ENCODE peak calls at places on chromosomes 1 and 21, in nine cellular contexts. One of them, this sample, is unnamed.
A peak's percentile ranks its signal among the peaks of the same experiment; 100 is the strongest.

GRCh38 chr21:32757804-32758203 is 13.8 kb downstream of the PAXBP1 start:
- DNase-seq in sigmoid colon: no peak
- DNase-seq in fibroblast of lung: no peak
- DNase-seq in A549: no peak
- DNase-seq in PC-3: no peak
- DNase-seq in WTC11: no peak
- DNase-seq in CD8-positive, alpha-beta T cell: no peak
- DNase-seq in RWPE1: no peak
- DNase-seq in lower lobe of right lung: no peak
- DNase-seq in this sample: no peak

GRCh38 chr1:71473331-71473730 is 392.5 kb upstream of the ZRANB2 start:
- DNase-seq in sigmoid colon: no peak
- DNase-seq in fibroblast of lung: no peak
- DNase-seq in A549: no peak
- DNase-seq in PC-3: no peak
- DNase-seq in WTC11: no peak
- DNase-seq in CD8-positive, alpha-beta T cell: no peak
- DNase-seq in RWPE1: no peak
- DNase-seq in lower lobe of right lung: no peak
- DNase-seq in this sample: no peak

GRCh38 chr1:205689479-205689878 is 9.2 kb upstream of the SLC45A3 start:
- DNase-seq in sigmoid colon: no peak
- DNase-seq in fibroblast of lung: no peak
- DNase-seq in A549: no peak
- DNase-seq in PC-3: no peak
- DNase-seq in WTC11: no peak
- DNase-seq in CD8-positive, alpha-beta T cell: no peak
- DNase-seq in RWPE1: no peak
- DNase-seq in lower lobe of right lung: no peak
- DNase-seq in this sample: peak; percentile 19

GRCh38 chr1:245871881-245872280 is 635.2 kb downstream of the SMYD3 start:
- DNase-seq in sigmoid colon: no peak
- DNase-seq in fibroblast of lung: no peak
- DNase-seq in A549: no peak
- DNase-seq in PC-3: no peak
- DNase-seq in WTC11: no peak
- DNase-seq in CD8-positive, alpha-beta T cell: no peak
- DNase-seq in RWPE1: no peak
- DNase-seq in lower lobe of right lung: no peak
- DNase-seq in this sample: no peak

GRCh38 chr1:39539252-39539790 is 37.3 kb downstream of the PABPC4 start:
- DNase-seq in sigmoid colon: peak; percentile 86
- DNase-seq in fibroblast of lung: peak; percentile 79
- DNase-seq in A549: peak; percentile 63
- DNase-seq in PC-3: peak; percentile 72
- DNase-seq in WTC11: peak; percentile 72
- DNase-seq in CD8-positive, alpha-beta T cell: peak; percentile 23
- DNase-seq in RWPE1: peak; percentile 67
- DNase-seq in lower lobe of right lung: peak; percentile 63
- DNase-seq in this sample: no peak

GRCh38 chr1:201461783-201462441 is 7.1 kb downstream of the PHLDA3 start:
- DNase-seq in sigmoid colon: peak; percentile 96
- DNase-seq in fibroblast of lung: peak; percentile 99
- DNase-seq in A549: peak; percentile 90
- DNase-seq in PC-3: peak; percentile 100
- DNase-seq in WTC11: no peak
- DNase-seq in CD8-positive, alpha-beta T cell: no peak
- DNase-seq in RWPE1: peak; percentile 98
- DNase-seq in lower lobe of right lung: peak; percentile 86
- DNase-seq in this sample: peak; percentile 97

GRCh38 chr21:37257967-37258877 is 8.9 kb downstream of the VPS26C start:
- DNase-seq in sigmoid colon: peak; percentile 76
- DNase-seq in fibroblast of lung: peak; percentile 56
- DNase-seq in A549: peak; percentile 84
- DNase-seq in PC-3: peak; percentile 60
- DNase-seq in WTC11: peak; percentile 75
- DNase-seq in CD8-positive, alpha-beta T cell: peak; percentile 61
- DNase-seq in RWPE1: peak; percentile 67
- DNase-seq in lower lobe of right lung: peak; percentile 65
- DNase-seq in this sample: no peak

GRCh38 chr1:204565617-204566582 is 49.7 kb downstream of the MDM4 start:
- DNase-seq in sigmoid colon: peak; percentile 79
- DNase-seq in fibroblast of lung: peak; percentile 78
- DNase-seq in A549: peak; percentile 82
- DNase-seq in PC-3: peak; percentile 96
- DNase-seq in WTC11: peak; percentile 40
- DNase-seq in CD8-positive, alpha-beta T cell: peak; percentile 34
- DNase-seq in RWPE1: peak; percentile 95
- DNase-seq in lower lobe of right lung: no peak
- DNase-seq in this sample: no peak

GRCh38 chr1:72568113-72568512 is 285.8 kb upstream of the NEGR1 start:
- DNase-seq in sigmoid colon: no peak
- DNase-seq in fibroblast of lung: no peak
- DNase-seq in A549: no peak
- DNase-seq in PC-3: no peak
- DNase-seq in WTC11: no peak
- DNase-seq in CD8-positive, alpha-beta T cell: no peak
- DNase-seq in RWPE1: no peak
- DNase-seq in lower lobe of right lung: no peak
- DNase-seq in this sample: no peak

GRCh38 chr1:110620250-110620615 is 14.1 kb upstream of the KCNA2 start:
- DNase-seq in sigmoid colon: no peak
- DNase-seq in fibroblast of lung: no peak
- DNase-seq in A549: no peak
- DNase-seq in PC-3: no peak
- DNase-seq in WTC11: no peak
- DNase-seq in CD8-positive, alpha-beta T cell: no peak
- DNase-seq in RWPE1: no peak
- DNase-seq in lower lobe of right lung: no peak
- DNase-seq in this sample: no peak

GRCh38 chr21:34805157-34805556 is 136.4 kb downstream of the CLIC6 start:
- DNase-seq in sigmoid colon: no peak
- DNase-seq in fibroblast of lung: no peak
- DNase-seq in A549: no peak
- DNase-seq in PC-3: no peak
- DNase-seq in WTC11: no peak
- DNase-seq in CD8-positive, alpha-beta T cell: no peak
- DNase-seq in RWPE1: no peak
- DNase-seq in lower lobe of right lung: no peak
- DNase-seq in this sample: no peak

GRCh38 chr21:20943476-20944085 is 54.6 kb upstream of the NCAM2 start:
- DNase-seq in sigmoid colon: no peak
- DNase-seq in fibroblast of lung: no peak
- DNase-seq in A549: no peak
- DNase-seq in PC-3: no peak
- DNase-seq in WTC11: no peak
- DNase-seq in CD8-positive, alpha-beta T cell: no peak
- DNase-seq in RWPE1: no peak
- DNase-seq in lower lobe of right lung: no peak
- DNase-seq in this sample: no peak

GRCh38 chr1:165124772-165125171 is 231.7 kb downstream of the LMX1A start:
- DNase-seq in sigmoid colon: no peak
- DNase-seq in fibroblast of lung: no peak
- DNase-seq in A549: no peak
- DNase-seq in PC-3: peak; percentile 76
- DNase-seq in WTC11: no peak
- DNase-seq in CD8-positive, alpha-beta T cell: no peak
- DNase-seq in RWPE1: no peak
- DNase-seq in lower lobe of right lung: no peak
- DNase-seq in this sample: no peak

GRCh38 chr21:16767201-16767600 is 745.6 kb upstream of the CXADR start:
- DNase-seq in sigmoid colon: no peak
- DNase-seq in fibroblast of lung: no peak
- DNase-seq in A549: no peak
- DNase-seq in PC-3: no peak
- DNase-seq in WTC11: no peak
- DNase-seq in CD8-positive, alpha-beta T cell: no peak
- DNase-seq in RWPE1: no peak
- DNase-seq in lower lobe of right lung: no peak
- DNase-seq in this sample: no peak

GRCh38 chr1:93746423-93746822 is 64.8 kb upstream of the BCAR3 start:
- DNase-seq in sigmoid colon: no peak
- DNase-seq in fibroblast of lung: no peak
- DNase-seq in A549: no peak
- DNase-seq in PC-3: no peak
- DNase-seq in WTC11: no peak
- DNase-seq in CD8-positive, alpha-beta T cell: no peak
- DNase-seq in RWPE1: no peak
- DNase-seq in lower lobe of right lung: no peak
- DNase-seq in this sample: no peak

GRCh38 chr1:93749487-93749886 is 67.8 kb upstream of the BCAR3 start:
- DNase-seq in sigmoid colon: no peak
- DNase-seq in fibroblast of lung: no peak
- DNase-seq in A549: no peak
- DNase-seq in PC-3: peak; percentile 43
- DNase-seq in WTC11: no peak
- DNase-seq in CD8-positive, alpha-beta T cell: no peak
- DNase-seq in RWPE1: no peak
- DNase-seq in lower lobe of right lung: no peak
- DNase-seq in this sample: no peak

GRCh38 chr1:93750946-93751345 is 69.3 kb upstream of the BCAR3 start:
- DNase-seq in sigmoid colon: no peak
- DNase-seq in fibroblast of lung: no peak
- DNase-seq in A549: no peak
- DNase-seq in PC-3: no peak
- DNase-seq in WTC11: no peak
- DNase-seq in CD8-positive, alpha-beta T cell: no peak
- DNase-seq in RWPE1: no peak
- DNase-seq in lower lobe of right lung: no peak
- DNase-seq in this sample: no peak

GRCh38 chr1:93751391-93752250 is 70.0 kb upstream of the BCAR3 start:
- DNase-seq in sigmoid colon: peak; percentile 76
- DNase-seq in fibroblast of lung: no peak
- DNase-seq in A549: no peak
- DNase-seq in PC-3: no peak
- DNase-seq in WTC11: no peak
- DNase-seq in CD8-positive, alpha-beta T cell: no peak
- DNase-seq in RWPE1: no peak
- DNase-seq in lower lobe of right lung: no peak
- DNase-seq in this sample: no peak

GRCh38 chr1:93749894-93750301 is 68.3 kb upstream of the BCAR3 start:
- DNase-seq in sigmoid colon: no peak
- DNase-seq in fibroblast of lung: no peak
- DNase-seq in A549: peak; percentile 42
- DNase-seq in PC-3: peak; percentile 66
- DNase-seq in WTC11: peak; percentile 41
- DNase-seq in CD8-positive, alpha-beta T cell: no peak
- DNase-seq in RWPE1: no peak
- DNase-seq in lower lobe of right lung: no peak
- DNase-seq in this sample: no peak
- TF ChIP-seq CTCF in sigmoid colon: no peak
- TF ChIP-seq CTCF in fibroblast of lung: peak; percentile 24
- TF ChIP-seq CTCF in A549: no peak
- TF ChIP-seq CTCF in PC-3: peak; percentile 59
- TF ChIP-seq CTCF in WTC11: no peak
- TF ChIP-seq CTCF in CD8-positive, alpha-beta T cell: no peak
- TF ChIP-seq CTCF in RWPE1: no peak
- TF ChIP-seq CTCF in lower lobe of right lung: peak; percentile 44
- TF ChIP-seq CTCF in this sample: peak; percentile 50

DNA sequence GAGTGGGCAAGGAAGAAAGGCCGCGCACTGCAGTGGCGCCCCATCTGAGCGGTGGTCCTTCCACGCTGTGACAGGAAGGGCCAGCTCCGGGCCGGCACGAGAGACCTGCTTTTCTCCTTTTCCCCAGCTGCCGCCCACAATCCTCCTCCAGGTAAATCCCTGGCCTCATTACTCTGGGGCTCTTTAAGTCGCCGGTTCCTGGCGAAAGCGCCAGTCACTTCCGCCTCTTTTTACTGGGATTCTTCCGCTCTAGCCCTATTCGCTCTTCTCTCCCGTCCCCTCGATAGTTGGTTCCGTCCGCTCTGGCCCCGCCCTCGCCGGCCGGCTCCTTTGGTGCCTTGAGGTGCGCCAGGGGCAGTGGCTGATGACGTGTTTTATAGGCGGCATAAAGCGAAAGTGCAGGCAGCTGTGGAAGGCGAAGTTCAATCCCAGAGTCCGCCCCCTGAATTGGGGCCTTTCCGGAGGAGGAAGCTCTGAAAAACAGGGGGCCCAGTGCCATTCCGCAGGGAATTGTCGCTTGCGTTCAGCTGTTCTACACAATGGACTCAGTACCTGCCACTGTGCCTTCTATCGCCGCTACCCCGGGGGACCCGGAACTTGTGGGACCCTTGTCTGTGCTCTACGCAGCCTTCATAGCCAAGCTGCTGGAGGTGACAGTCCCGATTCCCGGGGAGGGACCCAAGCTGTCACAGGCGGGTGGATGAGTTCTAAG is 26.2 kb downstream of the MIA3 start:
- DNase-seq in sigmoid colon: peak; percentile 98
- DNase-seq in fibroblast of lung: peak; percentile 99
- DNase-seq in A549: peak; percentile 99
- DNase-seq in PC-3: peak; percentile 100
- DNase-seq in WTC11: peak; percentile 99
- DNase-seq in CD8-positive, alpha-beta T cell: peak; percentile 94
- DNase-seq in RWPE1: peak; percentile 94
- DNase-seq in lower lobe of right lung: peak; percentile 98
- DNase-seq in this sample: peak; percentile 98
- TF ChIP-seq CTCF in sigmoid colon: no peak
- TF ChIP-seq CTCF in fibroblast of lung: no peak
- TF ChIP-seq CTCF in A549: no peak
- TF ChIP-seq CTCF in PC-3: no peak
- TF ChIP-seq CTCF in WTC11: no peak
- TF ChIP-seq CTCF in CD8-positive, alpha-beta T cell: no peak
- TF ChIP-seq CTCF in RWPE1: no peak
- TF ChIP-seq CTCF in lower lobe of right lung: no peak
- TF ChIP-seq CTCF in this sample: peak; percentile 24

GRCh38 chr1:6448749-6449631 is 17.0 kb downstream of the TNFRSF25 start:
- DNase-seq in sigmoid colon: no peak
- DNase-seq in fibroblast of lung: no peak
- DNase-seq in A549: no peak
- DNase-seq in PC-3: peak; percentile 33
- DNase-seq in WTC11: peak; percentile 73
- DNase-seq in CD8-positive, alpha-beta T cell: no peak
- DNase-seq in RWPE1: no peak
- DNase-seq in lower lobe of right lung: no peak
- DNase-seq in this sample: no peak
- TF ChIP-seq CTCF in sigmoid colon: no peak
- TF ChIP-seq CTCF in fibroblast of lung: no peak
- TF ChIP-seq CTCF in A549: no peak
- TF ChIP-seq CTCF in PC-3: no peak
- TF ChIP-seq CTCF in WTC11: no peak
- TF ChIP-seq CTCF in CD8-positive, alpha-beta T cell: no peak
- TF ChIP-seq CTCF in RWPE1: no peak
- TF ChIP-seq CTCF in lower lobe of right lung: no peak
- TF ChIP-seq CTCF in this sample: peak; percentile 34

DNA sequence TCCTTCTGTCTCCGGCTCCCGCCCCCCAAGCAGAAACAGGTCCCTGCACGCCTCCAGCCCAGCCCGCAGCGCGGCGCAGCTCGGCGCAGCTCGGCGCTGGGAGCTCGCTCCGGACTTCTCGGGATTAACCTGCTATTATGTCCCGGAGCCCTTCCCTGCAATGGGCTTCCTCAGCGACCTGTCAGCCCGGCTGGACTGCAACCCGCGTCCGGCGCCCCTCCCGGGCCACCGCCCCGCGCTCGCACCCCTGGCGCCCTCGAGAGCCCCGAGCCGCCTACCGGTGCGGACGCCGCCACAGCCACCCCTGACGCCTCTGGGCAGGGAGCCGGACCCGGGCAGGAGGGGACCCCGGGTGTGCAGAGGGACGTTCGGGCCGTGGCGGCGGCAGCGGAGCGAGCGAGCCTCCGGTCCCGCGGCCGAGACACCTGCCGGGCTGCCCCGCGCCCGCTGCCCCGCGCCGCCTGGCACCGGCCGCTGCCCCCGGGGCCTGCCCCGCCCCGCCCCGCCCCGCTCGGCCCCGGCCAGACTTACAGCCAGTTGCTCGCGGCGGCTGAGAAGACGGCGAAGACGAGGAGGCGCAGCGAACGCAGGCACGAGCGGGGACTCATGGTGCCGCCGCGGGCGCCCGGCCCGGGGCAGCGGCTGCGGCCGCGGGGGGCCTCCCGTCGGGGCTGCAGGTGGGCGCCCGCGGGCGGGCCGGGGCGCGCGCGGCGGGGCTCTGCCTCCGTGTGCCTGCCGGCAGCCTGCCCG is 407 bp downstream of the WNT4 start:
- DNase-seq in sigmoid colon: no peak
- DNase-seq in fibroblast of lung: no peak
- DNase-seq in A549: no peak
- DNase-seq in PC-3: peak; percentile 30
- DNase-seq in WTC11: peak; percentile 54
- DNase-seq in CD8-positive, alpha-beta T cell: no peak
- DNase-seq in RWPE1: peak; percentile 49
- DNase-seq in lower lobe of right lung: no peak
- DNase-seq in this sample: no peak
- TF ChIP-seq CTCF in sigmoid colon: no peak
- TF ChIP-seq CTCF in fibroblast of lung: no peak
- TF ChIP-seq CTCF in A549: no peak
- TF ChIP-seq CTCF in PC-3: no peak
- TF ChIP-seq CTCF in WTC11: no peak
- TF ChIP-seq CTCF in CD8-positive, alpha-beta T cell: no peak
- TF ChIP-seq CTCF in RWPE1: no peak
- TF ChIP-seq CTCF in lower lobe of right lung: no peak
- TF ChIP-seq CTCF in this sample: no peak